ENCODE peak calls at places on chromosomes 1 and 21, in seven cellular contexts. S is AG09309, Y is cardiac fibroblast, J is transverse colon, F is fibroblast of lung, K is fibroblast of mammary gland, W is IMR-90. R is an unnamed sample.

GRCh38 chr1:10508511-10508951 is 33.8 kb downstream of the PEX14 start:
- DNase-seq in S (no peak), Y (no peak), J (no peak), F (peak; percentile 63), K (no peak), W (peak; percentile 57), R (no peak)

GRCh38 chr1:234702342-234703000 is 92.5 kb upstream of the IRF2BP2 start:
- DNase-seq in S (no peak), Y (peak; percentile 46), J (no peak), F (no peak), K (peak; percentile 45), W (no peak), R (no peak)

GRCh38 chr21:29300547-29301138 is 1.9 kb downstream of the BACH1 start:
- DNase-seq in S (no peak), Y (peak; percentile 41), J (no peak), F (peak; percentile 62), K (peak; percentile 62), W (peak; percentile 56), R (no peak)

GRCh38 chr1:202915146-202915545 is 11.9 kb downstream of the KLHL12 start:
- DNase-seq in S (no peak), Y (no peak), J (no peak), F (no peak), K (no peak), W (no peak), R (no peak)

GRCh38 chr1:211623510-211623909 is 44.5 kb upstream of the SLC30A1 start:
- DNase-seq in S (no peak), Y (no peak), J (no peak), F (no peak), K (no peak), W (no peak), R (no peak)

GRCh38 chr21:42433946-42434551 is 30.3 kb downstream of the UBASH3A start:
- DNase-seq in S (no peak), Y (no peak), J (peak; percentile 47), F (no peak), K (no peak), W (no peak), R (no peak)

GRCh38 chr1:212981025-212981495 is 30.7 kb downstream of the VASH2 start:
- DNase-seq in S (no peak), Y (no peak), J (no peak), F (no peak), K (no peak), W (no peak), R (no peak)

GRCh38 chr1:71196685-71197084 is 115.8 kb upstream of the ZRANB2 start:
- DNase-seq in S (no peak), Y (peak; percentile 57), J (no peak), F (peak; percentile 3), K (peak; percentile 39), W (peak; percentile 25), R (peak; percentile 3)

GRCh38 chr21:23968008-23968407 is 1639.3 kb downstream of the MRPL39 start:
- DNase-seq in S (no peak), Y (no peak), J (no peak), F (no peak), K (no peak), W (no peak), R (no peak)

GRCh38 chr1:116909511-116910378 is at the start of gene PTGFRN:
- DNase-seq in S (peak; percentile 18), Y (peak; percentile 60), J (peak; percentile 73), F (peak; percentile 74), K (peak; percentile 37), W (peak; percentile 6), R (peak; percentile 35)

GRCh38 chr1:108502138-108502537 is 52.0 kb downstream of the NBPF6 start:
- DNase-seq in S (no peak), Y (no peak), J (no peak), F (no peak), K (no peak), W (no peak), R (no peak)

GRCh38 chr1:244807138-244807537 is 28.3 kb upstream of the COX20 start:
- DNase-seq in S (no peak), Y (no peak), J (no peak), F (no peak), K (no peak), W (no peak), R (no peak)

GRCh38 chr1:43711049-43711448 is 3.7 kb downstream of the ST3GAL3 start:
- DNase-seq in S (no peak), Y (peak; percentile 93), J (no peak), F (peak; percentile 87), K (peak; percentile 92), W (peak; percentile 96), R (peak; percentile 88)

GRCh38 chr1:31487143-31487542 is 74.1 kb downstream of the SERINC2 start:
- DNase-seq in S (no peak), Y (no peak), J (no peak), F (no peak), K (no peak), W (no peak), R (no peak)

GRCh38 chr1:199780948-199781347 is 246.6 kb upstream of the NR5A2 start:
- DNase-seq in S (no peak), Y (peak; percentile 31), J (no peak), F (peak; percentile 61), K (peak; percentile 36), W (peak; percentile 70), R (no peak)

GRCh38 chr1:91604632-91605031 is 104.0 kb downstream of the CDC7 start:
- DNase-seq in S (no peak), Y (peak; percentile 17), J (no peak), F (no peak), K (peak; percentile 55), W (peak; percentile 60), R (peak; percentile 14)

GRCh38 chr1:18480315-18481189 is at the start of gene KLHDC7A:
- DNase-seq in S (no peak), Y (no peak), J (peak; percentile 33), F (peak; percentile 0), K (no peak), W (no peak), R (no peak)

GRCh38 chr1:227355542-227356270 is 37.4 kb upstream of the CDC42BPA start:
- DNase-seq in S (no peak), Y (no peak), J (no peak), F (no peak), K (no peak), W (no peak), R (no peak)

GRCh38 chr1:186985889-186986491 is 157.2 kb downstream of the PLA2G4A start:
- DNase-seq in S (peak; percentile 32), Y (peak; percentile 81), J (no peak), F (peak; percentile 53), K (peak; percentile 74), W (peak; percentile 78), R (peak; percentile 53)

GRCh38 chr1:24901791-24902470 is 28.1 kb downstream of the RUNX3 start:
- DNase-seq in S (no peak), Y (no peak), J (peak; percentile 8), F (no peak), K (no peak), W (no peak), R (no peak)

GRCh38 chr1:94246692-94247145 is 9.3 kb upstream of the ARHGAP29 start:
- DNase-seq in S (no peak), Y (peak; percentile 61), J (no peak), F (no peak), K (no peak), W (no peak), R (no peak)

GRCh38 chr21:30620080-30620479 is 347 bp upstream of the KRTAP20-4 start:
- DNase-seq in S (no peak), Y (no peak), J (no peak), F (no peak), K (no peak), W (no peak), R (no peak)

GRCh38 chr1:91846007-91846620 is 39.8 kb downstream of the TGFBR3 start:
- DNase-seq in S (no peak), Y (peak; percentile 71), J (peak; percentile 70), F (peak; percentile 36), K (peak; percentile 67), W (peak; percentile 46), R (no peak)

GRCh38 chr1:49106438-49106837 is 329.7 kb upstream of the BEND5 start:
- DNase-seq in S (no peak), Y (no peak), J (no peak), F (peak; percentile 36), K (no peak), W (no peak), R (no peak)

GRCh38 chr1:49098866-49099265 is 322.2 kb upstream of the BEND5 start:
- DNase-seq in S (no peak), Y (no peak), J (no peak), F (no peak), K (no peak), W (no peak), R (no peak)

GRCh38 chr1:49102752-49103151 is 326.1 kb upstream of the BEND5 start:
- DNase-seq in S (peak; percentile 2), Y (peak; percentile 9), J (no peak), F (peak; percentile 97), K (peak; percentile 58), W (no peak), R (peak; percentile 31)

GRCh38 chr1:49104575-49104974 is 327.9 kb upstream of the BEND5 start:
- DNase-seq in S (no peak), Y (no peak), J (no peak), F (peak; percentile 13), K (no peak), W (no peak), R (no peak)
- TF ChIP-seq CTCF in S (no peak), Y (no peak), J (no peak), F (no peak), K (no peak), W (no peak), R (peak; percentile 35)

GRCh38 chr1:169601096-169601881 is 15.0 kb upstream of the F5 start:
- DNase-seq in S (no peak), Y (peak; percentile 58), J (no peak), F (peak; percentile 25), K (peak; percentile 34), W (peak; percentile 20), R (no peak)
- TF ChIP-seq CTCF in S (peak; percentile 41), Y (peak; percentile 26), J (peak; percentile 31), F (peak; percentile 15), K (peak; percentile 37), W (peak; percentile 35), R (peak; percentile 30)

GRCh38 chr1:155308493-155309422 is at the start of gene FDPS:
- DNase-seq in S (peak; percentile 95), Y (peak; percentile 99), J (peak; percentile 99), F (peak; percentile 99), K (peak; percentile 99), W (peak; percentile 99), R (peak; percentile 99)
- TF ChIP-seq CTCF in S (no peak), Y (no peak), J (peak; percentile 23), F (no peak), K (no peak), W (no peak), R (no peak)

DNA sequence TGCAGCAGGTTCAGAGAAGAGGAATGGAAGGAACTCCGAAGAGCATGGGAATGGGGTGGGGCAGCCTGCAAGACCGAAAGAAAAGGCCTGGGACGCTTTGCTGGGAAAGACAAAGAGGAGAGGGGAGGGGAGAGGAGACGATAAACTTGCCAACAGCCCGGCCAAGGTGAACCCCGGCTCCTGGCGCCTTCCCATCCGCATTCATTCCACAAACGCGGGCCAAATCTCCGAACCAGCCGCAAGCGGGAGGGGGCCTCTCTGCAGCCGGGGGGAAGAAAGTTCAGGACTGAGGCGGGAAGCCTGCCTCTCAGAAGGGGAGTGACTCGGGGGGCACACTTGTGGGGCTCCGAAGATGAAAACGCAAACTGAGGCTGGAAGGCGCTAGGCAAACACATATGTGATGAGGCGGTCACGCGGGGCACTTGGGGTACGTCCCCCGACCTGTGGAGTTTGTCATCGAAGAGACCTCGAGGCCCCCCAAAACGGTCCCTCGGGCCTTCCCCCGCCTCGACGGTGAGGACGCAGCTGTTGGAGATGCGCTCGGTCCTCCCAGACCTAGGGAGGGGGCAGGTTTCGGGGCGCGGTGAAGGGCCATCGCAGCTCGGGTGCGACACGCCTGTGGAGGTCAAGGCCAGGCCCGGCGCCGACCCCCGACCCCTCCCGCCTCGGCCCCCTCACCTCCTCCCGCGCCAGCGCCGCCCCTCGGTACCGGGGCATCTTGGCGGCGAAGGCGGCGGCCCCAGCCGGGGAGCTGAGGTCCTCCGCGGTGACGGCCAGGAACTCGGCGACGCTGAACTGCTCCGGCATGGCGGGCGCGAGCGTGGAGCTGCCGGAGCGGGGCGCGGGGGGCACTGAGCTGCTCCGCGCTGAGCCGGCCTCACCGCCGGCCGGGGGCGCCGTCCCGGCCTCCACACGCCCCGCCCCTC is at the start of gene ASAP3:
- DNase-seq in S (no peak), Y (peak; percentile 23), J (peak; percentile 36), F (peak; percentile 75), K (peak; percentile 38), W (peak; percentile 41), R (no peak)
- TF ChIP-seq CTCF in S (peak; percentile 14), Y (peak; percentile 13), J (peak; percentile 13), F (peak; percentile 7), K (peak; percentile 1), W (peak; percentile 26), R (peak; percentile 40)